ENCODE peak calls at places on chromosomes 5 and 9, in four cellular contexts. B, W, H and L are unnamed samples.

GRCh38 chr5:39148983-39149534 is 70.3 kb downstream of the FYB1 start:
- DNase-seq in B (no peak), H (no peak), W (no peak), L (no peak)

GRCh38 chr5:54081415-54081814 is 229.0 kb downstream of the ARL15 start:
- DNase-seq in H (no peak), B (no peak), W (no peak), L (peak)

GRCh38 chr5:133565993-133566392 is 46.3 kb downstream of the FSTL4 start:
- DNase-seq in H (no peak), B (no peak), W (peak), L (no peak)

GRCh38 chr9:74742792-74743389 is 144.8 kb downstream of the TRPM6 start:
- DNase-seq in H (no peak), B (no peak), W (peak), L (peak)

GRCh38 chr5:82975812-82976211 is 101.4 kb downstream of the TMEM167A start:
- DNase-seq in W (no peak), B (no peak), H (no peak), L (no peak)

GRCh38 chr5:89211836-89212235 is 328.9 kb upstream of the MEF2C start:
- DNase-seq in B (no peak), W (no peak), H (no peak), L (no peak)

GRCh38 chr9:69758001-69758730 is 1.6 kb downstream of the PTAR1 start:
- DNase-seq in H (no peak), W (no peak), B (no peak), L (no peak)

GRCh38 chr9:20220286-20220685 is 402.0 kb downstream of the MLLT3 start:
- DNase-seq in H (no peak), B (no peak), W (no peak), L (no peak)

GRCh38 chr9:38357350-38358114 is 35.0 kb upstream of the ALDH1B1 start:
- DNase-seq in H (no peak), B (no peak), W (no peak), L (no peak)

GRCh38 chr5:172637122-172637580 is 3.9 kb upstream of the NEURL1B start:
- DNase-seq in B (no peak), H (no peak), W (no peak), L (no peak)

GRCh38 chr5:643351-643801 is 31.2 kb downstream of the CEP72 start:
- DNase-seq in B (peak), W (no peak), H (no peak), L (no peak)

GRCh38 chr5:132209131-132209530 is 18.5 kb downstream of the P4HA2 start:
- DNase-seq in H (no peak), B (no peak), W (no peak), L (no peak)

GRCh38 chr5:158978061-158978745 is 121.5 kb downstream of the EBF1 start:
- DNase-seq in H (no peak), B (no peak), W (no peak), L (no peak)

GRCh38 chr5:78760411-78761169 is 112.0 kb upstream of the LHFPL2 start:
- DNase-seq in H (no peak), W (no peak), B (no peak), L (peak)

GRCh38 chr9:111298831-111299603 is 31.0 kb downstream of the OR2K2 start:
- DNase-seq in B (peak), H (peak), W (peak), L (peak)

GRCh38 chr9:72843525-72844439 is 109.1 kb downstream of the ALDH1A1 start:
- DNase-seq in W (no peak), B (no peak), H (no peak), L (no peak)

GRCh38 chr5:27947088-27947487 is 908.7 kb upstream of the CDH9 start:
- DNase-seq in B (no peak), W (no peak), H (no peak), L (no peak)

GRCh38 chr9:71514344-71514975 is 253.9 kb downstream of the CEMIP2 start:
- DNase-seq in H (no peak), W (no peak), B (no peak), L (no peak)

GRCh38 chr9:91758491-91758981 is 191.5 kb downstream of the ROR2 start:
- DNase-seq in B (peak), H (peak), W (peak), L (peak)

GRCh38 chr5:132814441-132815294 is 1.6 kb downstream of the SOWAHA start:
- DNase-seq in H (no peak), W (no peak), B (no peak), L (no peak)

GRCh38 chr5:92561362-92562006 is 1019.5 kb downstream of the NR2F1-AS1 start:
- DNase-seq in B (no peak), H (no peak), W (no peak), L (no peak)

DNA sequence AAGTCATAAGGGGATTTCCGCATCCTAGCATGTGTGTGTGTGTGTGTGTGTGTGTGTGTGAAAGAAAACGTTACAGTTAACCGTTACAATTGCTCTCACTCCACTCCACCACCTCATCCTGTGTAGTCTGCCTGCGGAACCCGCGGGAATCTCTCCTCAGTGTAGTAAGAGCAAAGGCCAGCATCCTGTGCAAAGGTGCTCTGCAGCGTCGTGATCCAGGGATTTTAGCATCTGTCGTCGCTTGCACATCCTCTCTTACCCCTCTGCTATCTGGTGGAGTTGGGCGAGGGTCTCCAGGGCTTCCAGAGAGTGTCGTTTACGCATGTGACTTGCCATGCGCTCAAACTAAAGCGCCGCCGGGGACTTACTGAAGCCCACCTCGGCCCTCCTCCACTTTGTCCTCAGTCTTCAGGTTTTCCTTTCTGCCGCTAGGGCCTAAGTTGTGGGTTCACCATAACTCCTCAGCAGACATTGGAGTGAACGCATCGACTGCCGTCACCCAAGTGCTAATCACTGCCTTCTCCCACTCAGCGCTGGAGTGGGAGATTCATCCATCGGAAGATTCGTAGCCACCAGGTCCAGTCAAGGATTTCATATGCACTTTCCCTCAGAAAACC is 3.9 kb downstream of the CDKN2B start:
- DNase-seq in B (no peak), H (no peak), W (no peak), L (no peak)
- TF ChIP-seq SPI1 in B (no peak), H (no peak), W (no peak), L (no peak)

GRCh38 chr9:127844821-127845359 is 9.6 kb downstream of the ENG start:
- DNase-seq in H (no peak), W (no peak), B (no peak), L (no peak)
- TF ChIP-seq SPI1 in H (no peak), W (peak), B (no peak), L (no peak)

GRCh38 chr5:36691241-36691640 is 84.8 kb downstream of the SLC1A3 start:
- DNase-seq in H (no peak), W (no peak), B (no peak), L (no peak)

GRCh38 chr5:36694351-36694750 is 87.9 kb downstream of the SLC1A3 start:
- DNase-seq in H (no peak), W (no peak), B (no peak), L (no peak)

GRCh38 chr5:36690041-36690941 is 83.9 kb downstream of the SLC1A3 start:
- DNase-seq in B (peak), H (peak), W (peak), L (peak)

GRCh38 chr5:36691993-36692392 is 85.6 kb downstream of the SLC1A3 start:
- DNase-seq in H (no peak), W (no peak), B (no peak), L (no peak)

DNA sequence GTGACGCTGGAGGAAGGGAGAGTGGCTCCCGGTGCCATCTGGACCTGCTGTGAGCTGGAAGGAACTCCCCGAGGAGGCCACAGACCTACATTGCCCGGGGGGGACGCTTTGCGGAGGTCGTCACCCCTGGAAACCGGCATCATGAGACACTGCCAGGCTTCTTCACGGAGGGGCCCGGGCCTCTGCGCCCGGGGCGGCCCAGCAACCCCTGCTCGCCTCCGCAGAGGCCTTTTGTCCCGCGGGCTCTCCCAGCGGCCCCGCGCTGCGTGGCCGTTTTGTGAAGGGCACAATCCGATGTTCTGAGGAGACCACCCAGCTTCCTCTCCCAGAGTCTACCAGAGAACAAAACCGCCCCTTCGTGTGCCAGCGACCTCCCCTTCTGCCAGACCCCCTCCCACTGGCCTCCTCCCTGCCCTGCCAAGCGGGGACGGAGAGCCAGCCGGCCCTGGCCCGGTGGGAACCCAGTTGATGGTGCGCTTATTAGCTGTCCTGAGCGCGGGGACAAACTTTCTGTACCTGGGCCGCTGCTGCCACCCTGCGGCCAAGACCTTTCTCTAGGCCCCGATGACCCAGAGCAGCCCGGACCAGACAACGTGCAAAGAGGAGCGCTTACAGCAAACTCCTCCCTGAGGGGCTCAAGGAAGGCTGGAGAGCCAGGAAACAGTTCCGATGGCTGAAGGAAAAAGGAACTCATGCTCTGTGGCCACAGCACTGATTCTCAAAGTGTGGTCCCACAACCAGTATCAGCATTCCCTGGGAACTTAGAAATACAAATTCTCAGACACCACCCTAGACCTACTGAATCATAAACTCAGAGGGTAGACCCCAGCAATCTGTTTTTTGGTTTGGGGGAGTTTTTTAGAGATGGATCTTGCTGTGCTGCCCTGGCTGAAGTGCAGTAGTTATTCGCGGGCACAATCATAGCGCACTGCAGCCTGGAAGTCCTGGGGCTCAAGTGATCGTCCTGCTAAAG is 86.7 kb downstream of the SLC1A3 start:
- DNase-seq in W (peak), H (no peak), B (peak), L (peak)
- TF ChIP-seq SPI1 in W (no peak), H (no peak), B (no peak), L (no peak)

DNA sequence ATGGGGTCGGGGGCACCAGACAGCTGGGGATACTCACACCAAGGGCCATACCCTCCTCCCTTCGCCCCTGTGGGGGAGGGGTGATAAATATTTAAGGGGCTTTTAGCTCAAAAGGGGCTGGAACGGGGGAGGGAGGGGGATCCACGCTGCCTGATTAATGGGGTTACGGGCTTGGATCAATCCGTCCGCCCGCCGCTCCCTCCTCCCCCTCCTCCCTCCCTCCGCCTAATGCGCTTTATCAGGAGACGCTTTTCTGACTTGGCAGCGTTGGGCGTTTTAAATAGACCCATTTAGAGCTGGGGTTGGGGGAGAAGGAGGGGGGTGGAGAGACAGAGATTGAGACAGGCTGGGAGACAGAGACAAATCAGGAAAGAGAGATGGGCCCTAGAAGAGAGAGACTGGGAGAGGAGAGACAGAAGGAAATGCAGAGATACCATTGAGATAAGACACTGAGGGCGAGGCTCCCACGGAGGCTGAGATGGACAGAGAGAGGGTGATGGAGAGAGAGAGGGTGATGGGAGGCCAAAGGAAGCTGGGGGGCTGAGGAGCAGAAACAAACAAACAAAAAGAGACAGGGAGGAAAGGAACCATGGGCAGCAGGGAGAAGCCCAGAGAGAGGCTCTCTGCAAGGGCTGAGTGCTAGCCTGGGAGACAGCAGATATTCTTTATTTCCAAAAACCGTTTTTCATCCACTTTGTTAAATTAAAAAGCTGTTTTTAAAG is 10.3 kb downstream of the CNTFR start:
- DNase-seq in H (no peak), W (no peak), B (no peak), L (no peak)
- TF ChIP-seq SPI1 in H (no peak), W (no peak), B (no peak), L (no peak)

GRCh38 chr9:122941560-122942234 is 877 bp downstream of the RABGAP1 start:
- DNase-seq in B (no peak), H (no peak), W (peak), L (no peak)
- TF ChIP-seq SPI1 in B (no peak), H (no peak), W (no peak), L (no peak)

GRCh38 chr5:181231444-181231843 is 8.4 kb downstream of the TRIM41 start:
- DNase-seq in H (no peak), B (no peak), W (no peak), L (no peak)

GRCh38 chr5:181234116-181234454 is 9.6 kb downstream of the RACK1 start:
- DNase-seq in H (no peak), W (no peak), B (no peak), L (no peak)

GRCh38 chr5:181234455-181235306 is 9.0 kb downstream of the RACK1 start:
- DNase-seq in W (no peak), H (no peak), B (no peak), L (no peak)

GRCh38 chr5:181233436-181234115 is 10.1 kb downstream of the RACK1 start:
- DNase-seq in B (no peak), H (no peak), W (no peak), L (no peak)

GRCh38 chr5:181232593-181232992 is 9.5 kb downstream of the TRIM41 start:
- DNase-seq in B (no peak), W (no peak), H (no peak), L (no peak)
- TF ChIP-seq SPI1 in B (no peak), W (no peak), H (no peak), L (no peak)

DNA sequence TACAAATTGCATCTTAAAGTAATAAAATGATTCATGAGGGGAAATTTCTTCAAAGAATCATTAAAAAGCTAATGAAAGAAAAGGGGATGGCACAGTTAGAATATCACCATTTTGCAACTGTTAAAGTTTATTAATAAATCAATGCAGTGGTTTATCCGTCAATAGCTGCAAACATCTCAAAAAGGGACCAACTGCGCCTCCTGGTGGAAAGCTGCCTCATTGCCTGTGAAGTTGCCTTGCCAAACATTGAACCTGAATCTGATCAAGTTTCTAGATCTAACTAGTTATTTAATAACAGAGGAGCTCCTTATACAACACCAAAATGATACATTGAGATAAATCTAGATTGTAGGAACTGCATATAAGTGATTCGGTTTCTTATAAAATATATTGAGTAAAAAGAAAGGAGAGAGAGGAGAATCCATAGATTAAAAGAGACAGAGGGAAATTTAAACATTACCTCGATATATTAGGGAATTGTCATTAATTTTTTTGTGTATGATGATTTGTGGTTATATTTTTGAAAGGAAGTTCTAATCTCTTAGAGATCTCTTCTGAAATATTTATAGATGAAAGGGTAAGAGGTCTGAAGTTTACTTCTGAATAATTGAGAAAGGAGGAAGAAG is 6.9 kb upstream of the NDUFB6 start:
- DNase-seq in B (no peak), H (no peak), W (peak), L (peak)
- TF ChIP-seq SPI1 in B (no peak), H (no peak), W (no peak), L (no peak)

DNA sequence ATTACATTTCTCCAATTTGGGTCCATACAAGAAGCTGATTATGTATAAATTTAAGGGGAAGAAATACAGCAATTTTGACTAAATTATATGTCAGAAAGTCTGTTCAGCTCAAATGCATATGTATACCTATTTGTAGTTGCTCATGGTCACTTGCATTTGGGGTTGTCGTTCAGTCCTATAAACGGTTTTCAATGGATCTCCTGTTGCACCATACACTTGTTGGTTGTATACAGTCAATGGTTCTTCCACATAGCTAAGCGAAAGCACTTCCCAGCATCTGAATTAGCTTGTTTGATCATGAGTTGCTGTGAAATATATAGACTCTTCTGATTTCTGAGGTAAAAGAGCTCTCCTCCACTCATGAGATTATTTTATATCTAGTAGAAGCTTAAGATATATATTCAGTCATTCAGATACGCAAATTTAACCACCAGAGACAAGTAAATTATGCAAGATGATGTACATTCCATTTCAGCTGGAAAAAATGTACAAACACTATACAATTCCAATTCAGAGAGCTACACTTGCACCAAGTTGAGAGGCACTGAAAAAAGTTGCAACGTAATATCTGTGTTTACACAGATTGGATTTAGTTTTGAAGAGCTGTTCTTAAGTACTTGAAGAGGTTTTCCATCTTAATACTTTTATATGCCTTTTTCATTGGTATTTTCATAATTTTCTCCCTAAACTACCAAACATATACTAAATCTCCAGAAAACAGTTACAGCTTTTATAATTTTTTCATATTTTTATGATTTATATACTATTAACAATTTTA is 64.4 kb upstream of the POU5F2 start:
- DNase-seq in B (no peak), W (no peak), H (no peak), L (no peak)
- TF ChIP-seq SPI1 in B (no peak), W (no peak), H (no peak), L (no peak)

GRCh38 chr5:2007906-2008437 is 125.2 kb upstream of the IRX4 start:
- DNase-seq in W (no peak), H (no peak), B (no peak), L (no peak)
- TF ChIP-seq SPI1 in W (no peak), H (no peak), B (no peak), L (no peak)

GRCh38 chr5:68479524-68479923 is 264.0 kb downstream of the PIK3R1 start:
- DNase-seq in H (no peak), W (no peak), B (no peak), L (no peak)
- TF ChIP-seq SPI1 in H (no peak), W (no peak), B (no peak), L (no peak)